ENCODE peak calls at places on chromosomes 11 and 22, in eight cellular contexts. P, U, G, Y, O, Z, V and L are unnamed samples.

GRCh38 chr11:68506908-68507307 is 46.4 kb downstream of the PPP6R3 start:
- DNase-seq in P (no peak), U (no peak), G (peak), Y (no peak), O (no peak), Z (no peak), V (no peak), L (no peak)

GRCh38 chr22:29663230-29663826 is 56.5 kb upstream of the CABP7 start:
- DNase-seq in P (no peak), U (no peak), G (no peak), Y (no peak), O (peak), Z (no peak), V (no peak), L (no peak)

GRCh38 chr22:18056161-18056666 is 21.6 kb upstream of the PEX26 start:
- DNase-seq in P (no peak), U (no peak), G (peak), Y (peak), O (no peak), Z (no peak), V (no peak), L (no peak)

GRCh38 chr22:23242473-23243001 is 62.2 kb downstream of the BCR start:
- DNase-seq in P (no peak), U (no peak), G (no peak), Y (no peak), O (no peak), Z (no peak), V (no peak), L (no peak)

GRCh38 chr11:47714554-47715081 is 551 bp downstream of the AGBL2 start:
- DNase-seq in P (no peak), U (peak), G (peak), Y (no peak), O (no peak), Z (no peak), V (peak), L (no peak)

GRCh38 chr22:25051983-25052710 is 99.6 kb downstream of the KIAA1671 start:
- DNase-seq in P (no peak), U (no peak), G (peak), Y (no peak), O (no peak), Z (no peak), V (no peak), L (no peak)

GRCh38 chr11:64088159-64089026 is 52.7 kb downstream of the FLRT1 start:
- DNase-seq in P (no peak), U (no peak), G (peak), Y (no peak), O (no peak), Z (no peak), V (peak), L (no peak)

GRCh38 chr22:41772198-41772597 is 28.3 kb upstream of the CCDC134 start:
- DNase-seq in P (no peak), U (no peak), G (no peak), Y (no peak), O (no peak), Z (no peak), V (no peak), L (no peak)

GRCh38 chr11:45322111-45322705 is 36.1 kb upstream of the SYT13 start:
- DNase-seq in P (no peak), U (no peak), G (no peak), Y (no peak), O (no peak), Z (no peak), V (no peak), L (no peak)

GRCh38 chr22:50544746-50545253 is 899 bp upstream of the KLHDC7B start:
- DNase-seq in P (no peak), U (peak), G (no peak), Y (no peak), O (no peak), Z (no peak), V (peak), L (no peak)

GRCh38 chr22:45296628-45297297 is 12.0 kb downstream of the UPK3A start:
- DNase-seq in P (peak), U (peak), G (no peak), Y (no peak), O (no peak), Z (no peak), V (peak), L (no peak)

GRCh38 chr22:37907036-37907954 is 1.2 kb downstream of the MICALL1 start:
- DNase-seq in P (no peak), U (no peak), G (no peak), Y (no peak), O (no peak), Z (no peak), V (no peak), L (no peak)

GRCh38 chr11:28887681-28888080 is 779.5 kb downstream of the METTL15 start:
- DNase-seq in P (no peak), U (no peak), G (no peak), Y (no peak), O (no peak), Z (no peak), V (no peak), L (no peak)

GRCh38 chr11:69113226-69113625 is 42.5 kb upstream of the SMIM38 start:
- DNase-seq in P (no peak), U (no peak), G (no peak), Y (no peak), O (no peak), Z (no peak), V (no peak), L (no peak)

GRCh38 chr11:100434821-100435641 is 252.1 kb upstream of the ARHGAP42 start:
- DNase-seq in P (no peak), U (no peak), G (no peak), Y (no peak), O (no peak), Z (no peak), V (no peak), L (no peak)

GRCh38 chr11:131491503-131491902 is 121.1 kb downstream of the NTM start:
- DNase-seq in P (no peak), U (no peak), G (no peak), Y (no peak), O (no peak), Z (no peak), V (no peak), L (no peak)

GRCh38 chr11:2252018-2252417 is 18.4 kb downstream of the ASCL2 start:
- DNase-seq in P (no peak), U (no peak), G (no peak), Y (no peak), O (no peak), Z (no peak), V (no peak), L (no peak)

GRCh38 chr22:25070870-25071465 is 118.5 kb downstream of the KIAA1671 start:
- DNase-seq in P (no peak), U (peak), G (no peak), Y (no peak), O (no peak), Z (no peak), V (no peak), L (no peak)

GRCh38 chr11:69208190-69209037 is 52.7 kb downstream of the SMIM38 start:
- DNase-seq in P (no peak), U (no peak), G (no peak), Y (no peak), O (no peak), Z (no peak), V (no peak), L (no peak)

GRCh38 chr11:108609681-108610080 is 16.1 kb upstream of the EXPH5 start:
- DNase-seq in P (no peak), U (no peak), G (no peak), Y (no peak), O (no peak), Z (no peak), V (no peak), L (no peak)

GRCh38 chr22:20404881-20405280 is 10.9 kb downstream of the ZNF74 start:
- DNase-seq in P (no peak), U (no peak), G (no peak), Y (no peak), O (no peak), Z (no peak), V (no peak), L (no peak)

GRCh38 chr11:115911656-115912055 is 407.4 kb upstream of the CADM1 start:
- DNase-seq in P (no peak), U (no peak), G (peak), Y (no peak), O (no peak), Z (no peak), V (no peak), L (no peak)

GRCh38 chr22:24188705-24189248 is 7.5 kb downstream of the SUSD2 start:
- DNase-seq in P (no peak), U (no peak), G (no peak), Y (no peak), O (no peak), Z (no peak), V (no peak), L (no peak)

GRCh38 chr11:17767301-17767885 is 32.8 kb downstream of the KCNC1 start:
- DNase-seq in P (no peak), U (no peak), G (no peak), Y (no peak), O (no peak), Z (no peak), V (peak), L (no peak)

GRCh38 chr11:71988050-71988449 is 10.7 kb upstream of the IL18BP start:
- DNase-seq in P (no peak), U (no peak), G (no peak), Y (no peak), O (peak), Z (no peak), V (no peak), L (no peak)

GRCh38 chr22:48187272-48187855 is 1424.9 kb downstream of the TBC1D22A start:
- DNase-seq in P (no peak), U (no peak), G (no peak), Y (no peak), O (no peak), Z (no peak), V (no peak), L (no peak)

GRCh38 chr11:65440831-65441499 is 18.4 kb downstream of the NEAT1 start:
- DNase-seq in P (peak), U (no peak), G (no peak), Y (no peak), O (no peak), Z (no peak), V (no peak), L (no peak)

GRCh38 chr11:19747634-19748280 is 35.1 kb downstream of the NAV2 start:
- DNase-seq in P (no peak), U (no peak), G (no peak), Y (no peak), O (no peak), Z (no peak), V (no peak), L (no peak)